ENCODE peak calls at places on chromosomes 6 and 20, in four cellular contexts. A, G, T and Z are unnamed samples.

GRCh38 chr6:72580281-72580940 is 41.5 kb upstream of the KCNQ5 start:
- DNase-seq in G (no peak), T (peak; percentile 75), A (peak; percentile 9), Z (peak; percentile 34)

GRCh38 chr20:20495719-20496474 is 128.0 kb downstream of the INSM1 start:
- DNase-seq in T (no peak), A (no peak), G (no peak), Z (no peak)

GRCh38 chr20:61436674-61437279 is 184.7 kb downstream of the CDH4 start:
- DNase-seq in T (no peak), G (no peak), A (no peak), Z (no peak)

GRCh38 chr6:3013486-3013885 is 13.8 kb downstream of the NQO2 start:
- DNase-seq in T (no peak), A (no peak), G (no peak), Z (no peak)

GRCh38 chr6:13427838-13428527 is 59.4 kb downstream of the GFOD1 start:
- DNase-seq in T (peak; percentile 46), G (peak; percentile 98), A (no peak), Z (no peak)

GRCh38 chr6:164195605-164196004 is 781.1 kb downstream of the QKI start:
- DNase-seq in A (no peak), G (no peak), T (no peak), Z (no peak)

GRCh38 chr6:52304917-52305316 is 20.4 kb upstream of the MCM3 start:
- DNase-seq in T (peak; percentile 37), G (no peak), A (no peak), Z (no peak)

GRCh38 chr6:40796280-40797223 is 209.4 kb upstream of the LRFN2 start:
- DNase-seq in G (no peak), T (no peak), A (no peak), Z (no peak)

GRCh38 chr6:152587473-152587872 is 49.7 kb downstream of the SYNE1 start:
- DNase-seq in A (no peak), T (no peak), G (no peak), Z (no peak)

GRCh38 chr20:1326031-1326930 is 2.7 kb downstream of the SDCBP2 start:
- DNase-seq in A (no peak), T (no peak), G (no peak), Z (no peak)

GRCh38 chr20:39195495-39196129 is 233.5 kb downstream of the DHX35 start:
- DNase-seq in T (peak; percentile 12), G (no peak), A (no peak), Z (no peak)

GRCh38 chr6:89895273-89895874 is 1.1 kb downstream of the GJA10 start:
- DNase-seq in A (peak; percentile 12), G (no peak), T (peak; percentile 37), Z (peak; percentile 58)

GRCh38 chr20:36802326-36803223 is 29.0 kb upstream of the DSN1 start:
- DNase-seq in G (no peak), A (no peak), T (no peak), Z (no peak)

GRCh38 chr20:50560867-50561266 is 50.7 kb downstream of the PTPN1 start:
- DNase-seq in G (no peak), T (no peak), A (no peak), Z (no peak)

GRCh38 chr20:53872561-53873248 is 197.7 kb downstream of the BCAS1 start:
- DNase-seq in T (no peak), A (no peak), G (peak; percentile 70), Z (no peak)

GRCh38 chr6:149862901-149863595 is 1.1 kb downstream of the LRP11 start:
- DNase-seq in A (peak; percentile 38), T (peak; percentile 56), G (no peak), Z (peak; percentile 64)

GRCh38 chr6:54214286-54214685 is 94.0 kb upstream of the TINAG start:
- DNase-seq in A (no peak), T (no peak), G (no peak), Z (no peak)

GRCh38 chr6:25359191-25359861 is 80.2 kb downstream of the CARMIL1 start:
- DNase-seq in T (no peak), G (no peak), A (no peak), Z (no peak)

GRCh38 chr6:33988121-33989015 is 157.5 kb downstream of the GRM4 start:
- DNase-seq in A (peak; percentile 96), G (no peak), T (no peak), Z (no peak)

GRCh38 chr6:91572855-91573254 is 986.0 kb upstream of the MAP3K7 start:
- DNase-seq in G (no peak), T (no peak), A (no peak), Z (no peak)

GRCh38 chr6:16769131-16769985 is 8.1 kb upstream of the ATXN1 start:
- DNase-seq in G (no peak), T (peak; percentile 56), A (peak; percentile 39), Z (no peak)

GRCh38 chr20:20491110-20491783 is 123.3 kb downstream of the INSM1 start:
- DNase-seq in G (no peak), A (no peak), T (no peak), Z (no peak)

GRCh38 chr6:10151144-10151915 is 263.5 kb downstream of the TFAP2A start:
- DNase-seq in T (no peak), A (no peak), G (no peak), Z (no peak)

GRCh38 chr20:14142171-14142570 is 146.9 kb downstream of the MACROD2 start:
- DNase-seq in A (peak; percentile 47), G (peak; percentile 2), T (no peak), Z (peak; percentile 70)

GRCh38 chr6:151067684-151068596 is 171.8 kb upstream of the AKAP12 start:
- DNase-seq in A (peak; percentile 96), G (no peak), T (no peak), Z (no peak)

GRCh38 chr6:26322645-26323482 is 42.1 kb upstream of the BTN3A2 start:
- DNase-seq in G (peak; percentile 87), A (peak; percentile 93), T (peak; percentile 81), Z (no peak)

GRCh38 chr6:169188051-169188863 is 65.4 kb downstream of the THBS2 start:
- DNase-seq in T (no peak), A (no peak), G (no peak), Z (no peak)

GRCh38 chr6:56909115-56909907 is 45.6 kb upstream of the BEND6 start:
- DNase-seq in G (no peak), T (no peak), A (no peak), Z (no peak)

GRCh38 chr20:41168281-41169183 is 31.2 kb downstream of the PLCG1 start:
- DNase-seq in T (no peak), A (no peak), G (no peak), Z (no peak)

GRCh38 chr6:21079468-21080048 is 514.0 kb upstream of the SOX4 start:
- DNase-seq in A (no peak), G (no peak), T (no peak), Z (no peak)

GRCh38 chr6:157283900-157284737 is 39.2 kb downstream of the TMEM242 start:
- DNase-seq in A (no peak), G (no peak), T (no peak), Z (no peak)

GRCh38 chr6:28643017-28643740 is 117.5 kb downstream of the GPX5 start:
- DNase-seq in T (peak; percentile 40), G (peak; percentile 36), A (peak; percentile 69), Z (peak; percentile 48)

GRCh38 chr6:82277686-82278085 is 30.1 kb upstream of the IBTK start:
- DNase-seq in A (no peak), G (no peak), T (no peak), Z (no peak)

GRCh38 chr6:136015531-136015930 is 164.0 kb downstream of the PDE7B start:
- DNase-seq in T (no peak), G (no peak), A (no peak), Z (no peak)

DNA sequence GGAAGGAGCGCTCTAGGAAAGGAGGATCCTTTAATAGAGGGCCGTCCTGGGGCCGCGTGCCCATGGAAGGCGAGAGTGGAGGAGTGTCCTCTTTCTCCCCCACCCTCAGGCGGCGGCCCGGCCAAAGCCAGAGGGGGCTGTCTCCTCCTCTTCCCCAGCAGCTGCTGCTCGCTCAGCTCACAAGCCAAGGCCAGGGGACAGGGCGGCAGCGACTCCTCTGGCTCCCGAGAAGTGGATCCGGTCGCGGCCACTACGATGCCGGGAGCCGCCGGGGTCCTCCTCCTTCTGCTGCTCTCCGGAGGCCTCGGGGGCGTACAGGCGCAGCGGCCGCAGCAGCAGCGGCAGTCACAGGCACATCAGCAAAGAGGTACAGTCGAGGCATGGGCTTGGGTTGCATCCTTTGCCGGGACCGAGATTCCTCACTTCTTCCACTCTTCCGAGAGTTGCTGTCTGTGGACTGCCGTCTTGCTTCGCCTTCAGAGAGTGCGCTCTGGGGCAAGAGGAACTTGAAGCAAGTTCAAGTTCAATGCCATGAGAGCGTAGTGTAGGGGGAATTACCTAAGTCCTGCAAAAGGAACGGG is at the start of gene LAMA2:
- DNase-seq in A (peak; percentile 7), T (no peak), G (no peak), Z (peak; percentile 48)
- TF ChIP-seq FOXK2 in A (no peak), T (no peak), G (no peak), Z (no peak)

DNA sequence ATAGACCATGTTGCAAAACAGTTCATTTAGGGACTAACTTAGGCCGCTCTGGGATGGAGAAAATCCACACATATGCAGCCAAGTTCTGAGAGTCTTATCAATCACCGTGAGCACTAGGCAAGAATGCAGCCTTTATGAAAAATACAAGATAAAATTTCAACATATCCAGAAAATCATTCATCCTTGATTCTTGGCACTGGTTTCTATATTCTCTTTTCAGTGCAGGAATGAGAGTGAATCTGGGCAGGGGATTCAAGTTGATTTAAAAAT is 91.1 kb upstream of the MCHR2 start:
- DNase-seq in T (no peak), A (no peak), G (no peak), Z (no peak)
- TF ChIP-seq TARDBP in T (no peak), A (no peak), G (no peak), Z (no peak)

GRCh38 chr20:11980263-11980662 is 62.6 kb downstream of the BTBD3 start:
- DNase-seq in G (no peak), T (no peak), A (no peak), Z (no peak)
- TF ChIP-seq FOXK2 in G (no peak), T (no peak), A (no peak), Z (no peak)

DNA sequence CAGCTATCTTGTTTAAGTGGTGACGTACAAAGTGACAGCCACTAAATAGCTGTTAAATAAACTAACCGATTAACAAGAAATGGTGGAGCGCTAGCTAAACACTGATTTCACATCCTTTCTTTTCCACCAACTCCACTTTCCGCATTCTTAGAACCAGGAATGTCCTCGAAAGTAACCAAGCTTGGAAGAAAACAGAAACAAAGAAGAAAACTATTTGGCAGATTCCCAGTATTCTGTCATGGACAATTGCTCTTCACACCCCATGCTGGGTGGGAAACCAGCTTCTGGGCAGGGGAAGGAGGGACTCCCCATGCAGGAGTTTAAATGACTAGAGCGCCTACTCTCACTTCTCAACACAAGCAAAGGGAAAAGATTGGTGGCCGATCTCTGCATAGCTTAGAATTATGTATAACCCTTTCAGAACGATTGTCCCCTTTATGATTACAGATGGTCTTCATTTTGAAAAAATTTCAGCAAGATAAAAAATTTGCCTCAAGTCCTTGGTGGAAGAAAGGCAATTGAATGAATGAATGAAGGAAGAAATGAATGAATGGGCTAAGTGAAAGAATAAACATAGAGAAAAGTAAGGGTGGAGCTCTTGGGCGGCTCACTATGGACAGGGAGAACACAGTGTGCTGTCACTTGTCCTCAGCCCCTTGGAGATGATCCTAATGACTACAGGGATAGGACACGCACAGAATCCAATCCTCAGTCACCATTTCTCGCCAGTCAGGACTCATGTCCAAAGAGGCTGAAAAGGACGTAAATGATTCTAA is 148.7 kb upstream of the NEDD9 start:
- DNase-seq in A (no peak), G (no peak), T (no peak), Z (no peak)
- TF ChIP-seq TARDBP in A (no peak), G (no peak), T (no peak), Z (no peak)

DNA sequence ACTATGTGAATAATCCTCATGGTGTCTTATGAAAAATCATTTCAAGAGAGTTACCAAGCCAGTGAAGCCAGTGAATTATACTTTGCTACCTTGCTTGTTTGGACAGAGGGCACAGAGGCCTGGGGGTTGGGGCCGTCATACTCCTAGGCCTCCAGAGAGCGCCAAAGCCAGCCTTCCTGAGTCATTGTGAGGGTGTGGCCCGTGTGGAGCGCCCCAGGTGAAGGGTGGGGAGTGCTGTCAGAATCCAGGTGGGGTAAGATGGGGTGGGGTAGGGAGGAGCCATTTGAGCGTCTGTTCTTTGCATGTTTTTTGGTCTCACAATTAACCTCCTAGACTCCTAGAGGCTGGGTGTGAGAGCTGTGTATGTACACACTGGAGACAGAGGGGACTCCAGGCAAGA is 71.1 kb downstream of the PERP start:
- DNase-seq in T (no peak), G (no peak), A (no peak), Z (no peak)
- TF ChIP-seq FOXK2 in T (no peak), G (no peak), A (no peak), Z (no peak)